ENCODE peak calls at places on chromosome 2, in seven cellular contexts. K is sigmoid colon, V is mammary epithelial cell, U is brain microvascular endothelial cell, H is heart left ventricle, O is HCT116, I is stomach. S is an unnamed sample.

GRCh38 chr2:162401871-162402270 is 57.9 kb downstream of the GCA start:
- DNase-seq in K (no peak), V (no peak), U (no peak), H (no peak), O (no peak), I (no peak), S (no peak)

GRCh38 chr2:30709516-30709915 is 97.7 kb downstream of the CAPN13 start:
- DNase-seq in K (no peak), V (no peak), U (no peak), H (no peak), O (no peak), I (no peak), S (no peak)

GRCh38 chr2:191707542-191707941 is 29.6 kb downstream of the NABP1 start:
- DNase-seq in K (no peak), V (no peak), U (no peak), H (no peak), O (no peak), I (no peak), S (no peak)

GRCh38 chr2:18971069-18971378 is 381.7 kb upstream of the NT5C1B start:
- DNase-seq in K (no peak), V (no peak), U (no peak), H (no peak), O (no peak), I (no peak), S (no peak)

GRCh38 chr2:43057742-43058706 is 168.4 kb downstream of the ZFP36L2 start:
- DNase-seq in K (peak), V (no peak), U (no peak), H (no peak), O (no peak), I (no peak), S (no peak)

GRCh38 chr2:127052771-127053691 is 53.9 kb downstream of the BIN1 start:
- DNase-seq in K (no peak), V (no peak), U (no peak), H (peak), O (no peak), I (no peak), S (no peak)

GRCh38 chr2:200378652-200379290 is 72.3 kb downstream of the SPATS2L start:
- DNase-seq in K (no peak), V (no peak), U (no peak), H (no peak), O (no peak), I (no peak), S (no peak)

GRCh38 chr2:137910641-137911040 is 53.6 kb upstream of the HNMT start:
- DNase-seq in K (no peak), V (no peak), U (no peak), H (no peak), O (peak), I (no peak), S (no peak)

DNA sequence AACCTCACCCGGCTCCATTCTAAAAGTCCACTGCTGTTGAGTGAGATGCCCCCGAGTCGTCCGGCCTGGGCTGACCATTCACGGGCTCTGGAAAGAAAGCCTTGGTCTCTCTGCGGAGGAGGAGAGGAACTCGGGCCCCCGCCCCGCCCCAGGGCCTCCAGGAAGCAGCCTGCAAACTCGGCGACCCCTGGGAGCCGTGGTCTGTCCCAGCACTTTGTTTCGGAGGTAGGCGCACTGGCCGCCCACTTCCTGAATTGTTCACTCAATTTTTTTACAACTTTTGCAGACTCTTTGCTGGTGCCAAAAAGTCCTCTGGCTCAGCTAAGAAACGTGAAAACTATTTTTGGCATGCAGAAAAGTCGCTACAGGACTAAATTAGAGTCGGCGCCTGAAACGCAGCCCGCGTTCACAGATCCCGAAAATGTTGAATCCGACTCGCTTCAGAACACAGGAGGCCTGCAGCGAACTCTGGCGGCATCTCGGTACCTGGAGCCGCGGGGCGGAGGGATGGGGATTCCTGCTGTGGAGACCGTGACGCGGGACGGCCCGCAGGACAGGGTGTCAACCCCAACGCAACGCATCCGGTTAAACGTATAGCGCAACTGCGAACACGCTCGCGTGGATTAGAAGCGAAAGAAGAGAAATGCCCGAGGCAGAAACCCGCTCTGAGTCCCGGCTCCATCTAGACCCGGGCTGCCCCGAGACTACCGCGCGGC is 1.5 kb downstream of the PXDN start:
- DNase-seq in K (peak), V (peak), U (peak), H (peak), O (no peak), I (peak), S (no peak)
- TF ChIP-seq CTCF in K (no peak), V (peak), U (peak), H (peak), O (peak), I (no peak), S (peak)

GRCh38 chr2:158458617-158458920 is 1.8 kb downstream of the PKP4 start:
- DNase-seq in K (no peak), V (no peak), U (no peak), H (no peak), O (no peak), I (no peak), S (no peak)

GRCh38 chr2:158459161-158460003 is 2.6 kb downstream of the PKP4 start:
- DNase-seq in K (no peak), V (peak), U (no peak), H (no peak), O (no peak), I (no peak), S (no peak)

GRCh38 chr2:158463496-158464095 is 6.8 kb downstream of the PKP4 start:
- DNase-seq in K (no peak), V (no peak), U (no peak), H (no peak), O (no peak), I (no peak), S (no peak)

GRCh38 chr2:158457826-158458616 is 1.3 kb downstream of the PKP4 start:
- DNase-seq in K (peak), V (peak), U (peak), H (no peak), O (no peak), I (peak), S (no peak)

DNA sequence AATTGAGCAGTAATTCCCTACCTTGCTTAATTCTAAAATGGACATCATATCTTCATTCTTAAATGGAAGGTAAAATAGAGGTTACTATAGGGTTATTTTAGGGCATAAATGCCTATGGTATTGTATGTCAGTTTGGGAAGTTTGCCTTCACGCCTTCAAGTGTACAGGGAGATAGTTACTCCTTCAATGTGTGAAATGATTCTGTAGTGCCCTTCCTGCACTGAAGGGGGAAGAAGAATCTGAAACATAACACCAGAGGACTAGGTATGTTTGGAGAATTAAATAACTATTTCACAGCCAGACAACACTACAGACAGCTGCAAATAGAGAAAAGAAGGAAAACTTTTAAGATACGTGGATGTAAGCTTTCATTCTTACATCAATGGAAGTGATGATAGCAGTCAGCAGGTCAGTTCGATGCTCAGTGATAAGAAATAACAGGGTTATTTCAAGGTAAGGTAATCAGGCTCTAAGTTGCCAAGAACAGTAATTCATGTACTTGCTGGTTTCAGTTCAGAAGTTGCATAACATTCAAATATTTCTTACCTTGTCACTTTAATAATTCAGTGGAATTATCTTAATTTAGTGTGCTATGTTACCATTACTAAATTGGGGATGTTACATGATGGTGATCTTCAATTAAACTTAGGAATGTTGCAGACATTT is 4.0 kb downstream of the PKP4 start:
- DNase-seq in K (no peak), V (peak), U (no peak), H (no peak), O (no peak), I (no peak), S (no peak)
- TF ChIP-seq CTCF in K (no peak), V (peak), U (no peak), H (no peak), O (no peak), I (no peak), S (peak)

DNA sequence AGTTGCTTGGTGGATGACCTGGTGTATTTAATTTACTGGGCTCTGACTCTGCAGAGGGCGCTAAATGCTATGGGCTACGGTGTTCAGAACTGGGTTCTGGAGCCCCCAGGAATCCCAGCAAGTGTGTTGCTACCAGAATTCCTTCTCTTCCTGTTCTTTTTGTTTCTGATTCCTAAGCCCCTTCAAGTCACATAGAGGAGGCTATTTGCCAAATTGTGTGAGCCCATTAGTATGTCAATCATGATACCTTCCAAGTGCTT is 358.2 kb upstream of the SPRED2 start:
- DNase-seq in K (no peak), V (no peak), U (no peak), H (no peak), O (no peak), I (no peak), S (no peak)
- TF ChIP-seq CTCF in K (no peak), V (no peak), U (no peak), H (no peak), O (no peak), I (no peak), S (no peak)

GRCh38 chr2:20677301-20678176 is 10.6 kb downstream of the GDF7 start:
- DNase-seq in K (no peak), V (no peak), U (no peak), H (no peak), O (no peak), I (no peak), S (no peak)

GRCh38 chr2:20684581-20685063 is 17.7 kb downstream of the GDF7 start:
- DNase-seq in K (no peak), V (no peak), U (no peak), H (no peak), O (no peak), I (no peak), S (no peak)

GRCh38 chr2:20680744-20681143 is 13.8 kb downstream of the GDF7 start:
- DNase-seq in K (no peak), V (no peak), U (no peak), H (no peak), O (no peak), I (no peak), S (no peak)

GRCh38 chr2:20678751-20679150 is 11.8 kb downstream of the GDF7 start:
- DNase-seq in K (no peak), V (no peak), U (no peak), H (no peak), O (no peak), I (no peak), S (no peak)

GRCh38 chr2:20682166-20682565 is 15.2 kb downstream of the GDF7 start:
- DNase-seq in K (no peak), V (no peak), U (peak), H (no peak), O (no peak), I (no peak), S (no peak)
- TF ChIP-seq CTCF in K (no peak), V (peak), U (peak), H (peak), O (peak), I (peak), S (peak)

GRCh38 chr2:46778516-46778915 is 137.1 kb downstream of the MCFD2 start:
- DNase-seq in K (no peak), V (no peak), U (no peak), H (no peak), O (no peak), I (no peak), S (no peak)

GRCh38 chr2:46780411-46780800 is 135.2 kb downstream of the MCFD2 start:
- DNase-seq in K (peak), V (no peak), U (no peak), H (peak), O (no peak), I (no peak), S (no peak)

GRCh38 chr2:46781468-46782189 is 134.0 kb downstream of the MCFD2 start:
- DNase-seq in K (no peak), V (no peak), U (no peak), H (no peak), O (no peak), I (no peak), S (no peak)

GRCh38 chr2:46779447-46779941 is 136.1 kb downstream of the MCFD2 start:
- DNase-seq in K (no peak), V (peak), U (no peak), H (no peak), O (no peak), I (no peak), S (no peak)

DNA sequence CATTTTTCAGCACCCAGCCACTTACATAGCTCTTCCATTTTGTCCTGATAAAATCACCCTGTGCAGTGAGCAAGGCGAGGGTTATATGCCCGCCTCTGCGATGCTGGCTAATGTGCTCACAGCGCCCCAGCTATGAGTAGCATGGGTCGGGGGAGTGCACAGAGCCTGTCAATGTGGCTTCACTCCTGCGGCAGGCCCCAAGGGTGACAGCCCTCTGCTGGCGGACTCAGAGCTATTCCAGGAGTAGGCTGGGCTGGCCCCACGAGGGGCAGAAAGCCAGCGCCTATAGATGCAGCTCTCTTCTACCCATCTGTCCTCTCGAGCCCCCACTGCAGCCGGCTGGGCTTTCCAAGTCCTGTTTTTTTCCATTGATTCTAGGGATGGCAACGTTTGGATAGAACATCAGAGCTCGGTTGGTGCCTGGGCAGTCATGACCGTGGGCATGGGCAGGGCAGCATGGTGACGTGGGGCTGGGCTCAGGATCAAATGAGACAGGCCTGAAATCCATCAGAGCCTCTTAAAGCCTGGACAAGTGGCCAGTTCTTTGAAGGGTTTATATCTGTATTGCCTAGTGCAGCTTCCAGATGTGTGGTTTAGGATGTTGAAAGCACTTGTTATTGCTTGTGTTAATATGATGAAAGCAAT is 134.7 kb downstream of the MCFD2 start:
- DNase-seq in K (peak), V (no peak), U (no peak), H (peak), O (no peak), I (no peak), S (no peak)
- TF ChIP-seq CTCF in K (no peak), V (peak), U (peak), H (peak), O (no peak), I (no peak), S (peak)

GRCh38 chr2:165778653-165779451 is 15.2 kb downstream of the GALNT3 start:
- DNase-seq in K (no peak), V (no peak), U (no peak), H (no peak), O (no peak), I (no peak), S (no peak)
- TF ChIP-seq CTCF in K (no peak), V (peak), U (peak), H (no peak), O (no peak), I (no peak), S (peak)

GRCh38 chr2:227932403-227932802 is 61.0 kb downstream of the DAW1 start:
- DNase-seq in K (no peak), V (no peak), U (no peak), H (no peak), O (no peak), I (no peak), S (no peak)
- TF ChIP-seq CTCF in K (no peak), V (peak), U (no peak), H (no peak), O (no peak), I (no peak), S (no peak)

GRCh38 chr2:37984176-37984575 is 59.1 kb downstream of the RMDN2 start:
- DNase-seq in K (no peak), V (no peak), U (no peak), H (no peak), O (no peak), I (no peak), S (no peak)

GRCh38 chr2:37983719-37984118 is 58.6 kb downstream of the RMDN2 start:
- DNase-seq in K (no peak), V (no peak), U (no peak), H (no peak), O (no peak), I (no peak), S (no peak)

GRCh38 chr2:37982847-37983246 is 57.8 kb downstream of the RMDN2 start:
- DNase-seq in K (no peak), V (no peak), U (no peak), H (no peak), O (no peak), I (no peak), S (no peak)

GRCh38 chr2:37985333-37985732 is 60.2 kb downstream of the RMDN2 start:
- DNase-seq in K (no peak), V (peak), U (peak), H (no peak), O (no peak), I (no peak), S (no peak)

DNA sequence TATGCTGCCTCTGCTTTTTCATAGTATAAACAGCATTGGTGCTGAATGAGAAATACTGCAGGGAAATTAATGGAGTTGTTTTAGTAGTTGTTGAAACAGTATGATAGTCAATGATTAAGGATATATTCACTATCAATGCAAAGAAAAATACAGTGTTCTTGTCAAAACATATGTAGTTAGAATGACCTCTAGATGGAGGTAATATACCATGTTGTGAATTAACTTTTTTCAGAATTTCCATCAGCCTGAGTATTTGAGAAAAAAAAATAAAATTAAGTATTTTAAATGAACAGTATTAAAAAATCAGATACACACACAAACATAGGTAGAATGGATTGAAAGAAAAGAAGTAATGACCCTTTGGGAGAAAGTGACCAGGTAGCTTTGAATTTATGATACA is 59.5 kb downstream of the RMDN2 start:
- DNase-seq in K (no peak), V (no peak), U (no peak), H (no peak), O (no peak), I (no peak), S (no peak)
- TF ChIP-seq CTCF in K (no peak), V (peak), U (peak), H (peak), O (peak), I (no peak), S (peak)

DNA sequence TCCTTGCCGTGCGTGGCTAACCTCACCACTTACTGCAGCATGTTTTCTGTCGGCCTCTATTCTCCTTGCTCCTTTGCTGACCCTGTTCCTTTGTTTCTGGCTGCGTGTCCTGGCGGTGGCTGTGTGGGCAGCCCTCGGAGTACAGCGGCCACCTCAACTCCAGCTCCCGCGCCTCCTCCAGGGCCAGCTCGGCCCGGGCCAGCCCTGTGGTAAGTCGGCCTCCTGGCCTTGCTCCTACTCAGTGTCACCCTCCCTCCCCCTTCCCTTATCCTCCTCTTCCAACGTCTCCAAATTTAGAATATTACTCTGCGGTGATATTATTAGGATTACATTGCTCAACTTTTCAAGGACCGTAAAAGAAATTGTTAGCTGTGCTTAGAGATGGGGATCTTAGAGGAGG is 59.5 kb upstream of the RBM44 start:
- DNase-seq in K (peak), V (no peak), U (no peak), H (peak), O (no peak), I (no peak), S (no peak)
- TF ChIP-seq CTCF in K (no peak), V (no peak), U (no peak), H (peak), O (no peak), I (no peak), S (no peak)

GRCh38 chr2:171492664-171493063 is 29.6 kb upstream of the CYBRD1 start:
- DNase-seq in K (no peak), V (no peak), U (no peak), H (no peak), O (no peak), I (no peak), S (no peak)

GRCh38 chr2:171487201-171487600 is 35.1 kb upstream of the CYBRD1 start:
- DNase-seq in K (no peak), V (no peak), U (no peak), H (no peak), O (no peak), I (no peak), S (no peak)

GRCh38 chr2:171491292-171491691 is 31.0 kb upstream of the CYBRD1 start:
- DNase-seq in K (no peak), V (no peak), U (no peak), H (no peak), O (no peak), I (no peak), S (no peak)

GRCh38 chr2:171487803-171488259 is 34.4 kb upstream of the CYBRD1 start:
- DNase-seq in K (no peak), V (no peak), U (no peak), H (no peak), O (no peak), I (peak), S (no peak)

GRCh38 chr2:171490577-171490976 is 31.7 kb upstream of the CYBRD1 start:
- DNase-seq in K (no peak), V (peak), U (no peak), H (no peak), O (no peak), I (no peak), S (no peak)
- TF ChIP-seq CTCF in K (no peak), V (no peak), U (no peak), H (no peak), O (no peak), I (no peak), S (no peak)

S was measured in AG04450.